ENCODE peak calls at places on chromosomes 7 and 10, in ten cellular contexts. E is NCI-H1105 treated with DMSO at 0.1 percent for 48 hours; S is fibroblast of lung; I is NCI-H345; M is A549; A is RCC 7860; F is CD4-positive, alpha-beta memory T cell; L is kidney glomerular epithelial cell; Z is NCI-H69; W is progenitor cell of endocrine pancreas. N is an unnamed sample.

GRCh38 chr10:88810196-88810961 is 7.8 kb downstream of the LIPM start:
- DNase-seq in L (peak), F (peak), M (peak), E (peak), I (peak), Z (peak), S (peak), W (no peak), A (peak), N (peak)

GRCh38 chr7:22732556-22733126 is 5.6 kb downstream of the IL6 start:
- DNase-seq in F (no peak), E (no peak), A (peak), I (no peak), Z (peak), M (peak), W (no peak), S (peak), L (peak), N (no peak)

GRCh38 chr10:59625842-59626522 is 83.7 kb downstream of the SLC16A9 start:
- DNase-seq in S (peak), W (peak), I (peak), Z (peak), E (peak), A (peak), F (peak), L (peak), M (peak), N (peak)

GRCh38 chr10:50033481-50033880 is 34.3 kb upstream of the WASHC2A start:
- DNase-seq in I (no peak), A (no peak), F (no peak), L (peak), S (peak), E (no peak), M (no peak), Z (no peak), W (no peak), N (no peak)

GRCh38 chr7:12647364-12648219 is 39.8 kb upstream of the ARL4A start:
- DNase-seq in L (no peak), Z (no peak), A (peak), W (no peak), F (no peak), S (peak), E (no peak), I (no peak), M (peak), N (no peak)

GRCh38 chr10:102769375-102770107 is 25.8 kb downstream of the WBP1L start:
- DNase-seq in Z (no peak), W (no peak), I (no peak), A (no peak), E (no peak), F (no peak), L (no peak), S (no peak), M (peak), N (peak)

GRCh38 chr10:93180402-93181040 is 106.8 kb downstream of the CYP26A1 start:
- DNase-seq in I (no peak), Z (no peak), A (no peak), F (no peak), E (no peak), M (no peak), L (no peak), S (peak), W (no peak), N (no peak)

GRCh38 chr10:62188021-62188616 is 80.5 kb downstream of the RTKN2 start:
- DNase-seq in Z (no peak), E (no peak), I (no peak), S (no peak), L (no peak), A (no peak), F (no peak), M (no peak), W (no peak), N (no peak)

GRCh38 chr7:11434371-11434770 is 397.6 kb downstream of the THSD7A start:
- DNase-seq in A (no peak), L (no peak), S (peak), Z (no peak), E (no peak), I (no peak), M (no peak), W (no peak), F (no peak), N (no peak)

GRCh38 chr10:10891437-10891836 is 126.2 kb upstream of the CELF2 start:
- DNase-seq in L (no peak), M (no peak), I (no peak), W (no peak), S (peak), Z (no peak), F (no peak), A (no peak), E (no peak), N (no peak)

GRCh38 chr7:83677180-83677866 is 28.4 kb upstream of the SEMA3E start:
- DNase-seq in M (peak), F (no peak), E (peak), S (peak), A (peak), W (no peak), Z (peak), L (peak), I (peak), N (no peak)

GRCh38 chr7:39271386-39271785 is 293.7 kb downstream of the POU6F2 start:
- DNase-seq in L (peak), F (no peak), A (peak), E (peak), M (peak), I (peak), Z (peak), S (no peak), W (no peak), N (no peak)

GRCh38 chr10:97666992-97667391 is 20.0 kb downstream of the AVPI1 start:
- DNase-seq in M (no peak), L (no peak), I (no peak), F (no peak), Z (no peak), W (no peak), S (no peak), E (no peak), A (no peak), N (no peak)

GRCh38 chr10:48496831-48497792 is 107.8 kb downstream of the ARHGAP22 start:
- DNase-seq in Z (peak), W (no peak), I (no peak), M (no peak), E (no peak), F (no peak), A (peak), L (peak), S (peak), N (no peak)

GRCh38 chr7:71752171-71752935 is 620.4 kb downstream of the GALNT17 start:
- DNase-seq in I (no peak), F (no peak), L (no peak), E (peak), S (peak), M (peak), Z (peak), W (peak), A (no peak), N (peak)

GRCh38 chr7:157612664-157613561 is 276.1 kb downstream of the DNAJB6 start:
- DNase-seq in M (no peak), F (peak), E (no peak), L (no peak), A (no peak), I (no peak), Z (peak), W (no peak), S (peak), N (no peak)

GRCh38 chr7:6221340-6222319 is 50.8 kb downstream of the CYTH3 start:
- DNase-seq in I (no peak), M (peak), A (no peak), E (no peak), S (no peak), Z (no peak), L (no peak), F (peak), W (no peak), N (no peak)

GRCh38 chr10:96470108-96470743 is 43.5 kb downstream of the TLL2 start:
- DNase-seq in A (no peak), S (peak), I (no peak), L (peak), F (no peak), W (no peak), E (peak), Z (peak), M (peak), N (no peak)

GRCh38 chr10:30038961-30039536 is 20.3 kb downstream of the JCAD start:
- DNase-seq in F (no peak), I (no peak), M (no peak), Z (no peak), W (no peak), L (no peak), S (no peak), A (no peak), E (no peak), N (no peak)

GRCh38 chr7:131365876-131366275 is 38.2 kb downstream of the MKLN1 start:
- DNase-seq in F (no peak), W (no peak), M (no peak), L (no peak), A (no peak), Z (no peak), I (no peak), S (peak), E (no peak), N (no peak)

GRCh38 chr7:105932835-105933477 is 30.1 kb upstream of the CDHR3 start:
- DNase-seq in W (no peak), M (no peak), E (no peak), L (no peak), S (peak), I (no peak), A (no peak), Z (peak), F (no peak), N (no peak)

GRCh38 chr7:67794544-67794943 is 797.9 kb downstream of the TYW1 start:
- DNase-seq in E (no peak), F (no peak), A (no peak), M (no peak), L (no peak), Z (no peak), I (no peak), S (no peak), W (no peak), N (no peak)

GRCh38 chr10:101774589-101775272 is 1.2 kb downstream of the FGF8 start:
- DNase-seq in A (no peak), L (no peak), M (no peak), I (no peak), W (no peak), S (no peak), E (no peak), Z (peak), F (no peak), N (no peak)

GRCh38 chr7:143245123-143245522 is 18.1 kb upstream of the GSTK1 start:
- DNase-seq in L (no peak), W (no peak), S (no peak), E (no peak), M (peak), Z (no peak), A (no peak), F (no peak), I (no peak), N (no peak)

GRCh38 chr10:47384148-47384921 is at the start of gene ZNF488:
- DNase-seq in S (peak), E (peak), F (peak), Z (peak), L (peak), A (peak), I (peak), W (peak), M (peak), N (peak)

GRCh38 chr7:148621563-148621962 is 31.0 kb downstream of the C7orf33 start:
- DNase-seq in I (no peak), L (no peak), F (no peak), A (no peak), S (no peak), M (no peak), Z (peak), W (no peak), E (no peak), N (no peak)

GRCh38 chr10:77609781-77610272 is 27.8 kb downstream of the KCNMA1 start:
- DNase-seq in S (peak), F (no peak), I (no peak), M (no peak), E (no peak), A (no peak), W (no peak), L (no peak), Z (no peak), N (no peak)

GRCh38 chr10:20993387-20994170 is 96.5 kb upstream of the NEBL start:
- DNase-seq in E (no peak), I (no peak), A (no peak), W (no peak), F (no peak), M (no peak), S (peak), Z (peak), L (peak), N (no peak)

GRCh38 chr10:107971973-107972372 is 807.5 kb upstream of the SORCS1 start:
- DNase-seq in S (peak), M (peak), A (peak), I (no peak), W (no peak), E (no peak), F (no peak), L (peak), Z (peak), N (no peak)

GRCh38 chr10:87861566-87861952 is 1.8 kb downstream of the KLLN start:
- DNase-seq in F (no peak), Z (no peak), I (no peak), M (no peak), L (peak), A (peak), E (no peak), W (peak), S (peak), N (no peak)

GRCh38 chr7:149860821-149861727 is 12.7 kb upstream of the ATP6V0E2 start:
- DNase-seq in L (no peak), F (no peak), Z (peak), I (no peak), A (no peak), W (no peak), M (peak), E (no peak), S (no peak), N (no peak)